ENCODE peak calls at places on chromosomes 4 and X, in five cellular contexts. X is brain microvascular endothelial cell; P is activated gamma-delta T cell treated with anti-CD3 and anti-CD28 coated beads, Interleukin-2, amount 50 U/mL, for 16 hours; J is CD4-positive, alpha-beta T cell; T is tibial nerve. G is an unnamed sample.

GRCh38 chr4:11312389-11312788 is 116.3 kb downstream of the HS3ST1 start:
- DNase-seq in J (no peak), X (peak; percentile 29), P (no peak), T (peak; percentile 8), G (no peak)

GRCh38 chr4:1192091-1192492 is 19.7 kb upstream of the SPON2 start:
- DNase-seq in X (peak; percentile 94), T (peak; percentile 88), P (no peak), J (no peak), G (no peak)

GRCh38 chr4:122152699-122153328 is 683 bp downstream of the BLTP1 start:
- DNase-seq in T (peak; percentile 10), J (no peak), P (no peak), X (peak; percentile 9), G (no peak)

GRCh38 chr4:123936615-123937014 is 540.0 kb downstream of the SPRY1 start:
- DNase-seq in X (no peak), P (no peak), J (no peak), T (no peak), G (no peak)

GRCh38 chr4:147134536-147135210 is 189.0 kb upstream of the TTC29 start:
- DNase-seq in J (no peak), T (no peak), X (no peak), P (no peak), G (no peak)

GRCh38 chrX:13074297-13075262 is 30.2 kb upstream of the FAM9C start:
- DNase-seq in J (no peak), P (no peak), X (no peak), T (no peak), G (no peak)

GRCh38 chr4:132866616-132867015 is 282.5 kb upstream of the PCDH10 start:
- DNase-seq in J (no peak), T (no peak), P (no peak), X (no peak), G (no peak)

GRCh38 chrX:133413218-133413925 is 1.9 kb downstream of the GPC4 start:
- DNase-seq in T (no peak), X (no peak), J (no peak), P (no peak), G (no peak)

GRCh38 chr4:185304944-185305690 is 90.6 kb downstream of the LRP2BP start:
- DNase-seq in P (no peak), T (no peak), X (no peak), J (peak; percentile 1), G (no peak)

GRCh38 chr4:1793496-1793840 is 375 bp downstream of the FGFR3 start:
- DNase-seq in P (peak; percentile 16), J (peak; percentile 15), T (no peak), X (no peak), G (no peak)

GRCh38 chrX:48956728-48957414 is 536 bp downstream of the OTUD5 start:
- DNase-seq in P (peak; percentile 35), T (no peak), X (no peak), J (peak; percentile 45), G (peak; percentile 35)

GRCh38 chrX:1412551-1413161 is 20.7 kb upstream of the SLC25A6 start:
- DNase-seq in P (no peak), X (no peak), J (no peak), T (no peak), G (no peak)

GRCh38 chr4:26175016-26175786 is 145.6 kb upstream of the RBPJ start:
- DNase-seq in X (no peak), T (no peak), J (peak; percentile 8), P (peak; percentile 15), G (peak; percentile 4)

GRCh38 chr4:48653217-48654014 is 126.7 kb downstream of the FRYL start:
- DNase-seq in T (peak; percentile 19), P (peak; percentile 7), X (peak; percentile 74), J (no peak), G (no peak)

GRCh38 chr4:152614337-152614736 is 65.5 kb downstream of the TMEM154 start:
- DNase-seq in X (no peak), J (no peak), T (no peak), P (no peak), G (no peak)

GRCh38 chrX:101460669-101461068 is 24.6 kb upstream of the ARMCX4 start:
- DNase-seq in J (no peak), P (no peak), X (no peak), T (no peak), G (no peak)

GRCh38 chr4:61068745-61069144 is 131.4 kb upstream of the ADGRL3 start:
- DNase-seq in P (no peak), J (no peak), X (peak; percentile 22), T (no peak), G (no peak)

GRCh38 chr4:6465985-6466384 is 6.4 kb downstream of the PPP2R2C start:
- DNase-seq in P (no peak), X (no peak), T (no peak), J (no peak), G (no peak)

GRCh38 chr4:124902111-124902510 is 189.6 kb upstream of the ANKRD50 start:
- DNase-seq in X (no peak), J (no peak), P (no peak), T (no peak), G (no peak)

GRCh38 chr4:142322996-142323395 is 523.1 kb downstream of the INPP4B start:
- DNase-seq in T (no peak), X (no peak), P (no peak), J (no peak), G (no peak)

GRCh38 chr4:179927473-179927872 is 2315.7 kb upstream of the TENM3 start:
- DNase-seq in X (no peak), P (no peak), T (no peak), J (no peak), G (no peak)

GRCh38 chr4:86032476-86033022 is 327.3 kb downstream of the MAPK10 start:
- DNase-seq in X (peak; percentile 79), T (peak; percentile 7), P (no peak), J (no peak), G (no peak)

GRCh38 chr4:84697615-84698201 is 114.8 kb downstream of the CDS1 start:
- DNase-seq in X (no peak), T (no peak), P (no peak), J (no peak), G (no peak)

GRCh38 chr4:84479663-84480062 is 19.4 kb downstream of the NKX6-1 start:
- DNase-seq in T (no peak), J (no peak), X (no peak), P (no peak), G (no peak)

GRCh38 chr4:55116450-55116849 is 8.9 kb downstream of the KDR start:
- DNase-seq in J (no peak), T (no peak), P (no peak), X (peak; percentile 81), G (no peak)

GRCh38 chr4:187618701-187619278 is 376.8 kb upstream of the ZFP42 start:
- DNase-seq in X (peak; percentile 67), T (no peak), J (no peak), P (no peak), G (no peak)